ENCODE peak calls at places on chromosomes 5 and 9, in eight cellular contexts. G is cardiac fibroblast; P is A549; Q is heart right ventricle; V is tibial artery; W is body of pancreas; K is CD8-positive, alpha-beta T cell; H is left ventricle myocardium inferior. X is an unnamed sample.

GRCh38 chr9:134141906-134142305 is 6.0 kb downstream of the WDR5 start:
- DNase-seq in G (no peak), P (no peak), Q (no peak), V (no peak), W (no peak), K (no peak), H (no peak), X (no peak)

GRCh38 chr5:36688722-36689121 is 82.3 kb downstream of the SLC1A3 start:
- DNase-seq in G (no peak), P (peak), Q (no peak), V (no peak), W (no peak), K (no peak), H (no peak), X (no peak)

GRCh38 chr5:178690208-178690607 is 40.3 kb downstream of the ZNF354A start:
- DNase-seq in G (no peak), P (no peak), Q (no peak), V (no peak), W (no peak), K (no peak), H (no peak), X (no peak)

GRCh38 chr9:121013911-121014310 is 36.2 kb downstream of the C5 start:
- DNase-seq in G (no peak), P (no peak), Q (no peak), V (no peak), W (no peak), K (no peak), H (no peak), X (no peak)

GRCh38 chr9:77846957-77847574 is 184.5 kb downstream of the GNAQ start:
- DNase-seq in G (peak), P (no peak), Q (peak), V (peak), W (no peak), K (no peak), H (no peak), X (no peak)

GRCh38 chr5:122195784-122196394 is 66.5 kb downstream of the ZNF474 start:
- DNase-seq in G (peak), P (peak), Q (peak), V (no peak), W (no peak), K (no peak), H (no peak), X (no peak)

GRCh38 chr9:76886318-76886717 is 19.6 kb downstream of the PRUNE2 start:
- DNase-seq in G (no peak), P (no peak), Q (no peak), V (no peak), W (no peak), K (no peak), H (no peak), X (no peak)

GRCh38 chr5:55467862-55468551 is 66.8 kb downstream of the PLPP1 start:
- DNase-seq in G (no peak), P (no peak), Q (no peak), V (no peak), W (peak), K (no peak), H (no peak), X (no peak)

GRCh38 chr9:75892168-75892901 is 1.9 kb downstream of the PCSK5 start:
- DNase-seq in G (peak), P (peak), Q (peak), V (peak), W (peak), K (no peak), H (peak), X (no peak)

GRCh38 chr5:136638084-136638483 is 272.7 kb upstream of the TRPC7 start:
- DNase-seq in G (no peak), P (no peak), Q (no peak), V (no peak), W (no peak), K (no peak), H (no peak), X (no peak)

GRCh38 chr9:128104171-128104618 is 23.3 kb downstream of the PTGES2 start:
- DNase-seq in G (no peak), P (no peak), Q (no peak), V (no peak), W (peak), K (no peak), H (no peak), X (no peak)

DNA sequence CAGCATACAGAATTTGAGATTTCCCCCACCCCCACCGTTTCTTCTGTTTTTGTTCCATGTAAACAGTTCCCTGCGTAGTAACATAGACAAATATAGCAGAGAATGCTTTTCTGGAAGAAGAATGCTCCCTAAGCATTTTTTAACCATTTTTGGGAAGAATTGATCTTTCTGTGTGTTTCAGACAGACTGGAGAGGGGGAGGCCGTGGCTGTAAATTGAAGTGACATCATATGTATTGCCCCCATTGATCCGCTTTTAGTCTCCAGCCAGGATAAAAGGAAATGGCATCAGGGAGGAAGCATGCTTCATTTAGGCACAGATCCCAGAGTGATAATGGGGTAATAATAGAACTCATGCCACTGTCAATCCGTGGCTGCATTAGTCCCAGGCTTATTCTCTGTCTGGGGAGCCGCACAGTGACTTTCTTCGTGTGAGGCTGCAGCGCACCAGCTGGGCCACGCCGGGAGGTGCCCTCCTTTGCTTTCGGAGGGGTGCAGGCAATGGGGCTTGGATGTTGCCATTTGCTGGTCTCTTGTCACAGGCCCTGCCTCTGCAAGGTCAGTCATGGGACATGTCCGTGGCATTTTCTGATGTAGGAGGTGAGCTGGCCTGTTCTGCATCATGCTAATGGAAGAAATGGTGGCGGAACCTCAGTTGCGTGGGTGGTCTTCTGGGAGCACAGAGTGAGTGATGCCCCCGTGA is 261.5 kb downstream of the FANCC start:
- DNase-seq in G (peak), P (no peak), Q (peak), V (no peak), W (no peak), K (no peak), H (no peak), X (no peak)
- H3K4me3 ChIP-seq in G (peak), P (peak), Q (no peak), V (peak), W (no peak), K (no peak), H (peak), X (no peak)

GRCh38 chr5:95471447-95471846 is 80.3 kb downstream of the FAM81B start:
- DNase-seq in G (no peak), P (no peak), Q (no peak), V (no peak), W (no peak), K (no peak), H (no peak), X (no peak)

GRCh38 chr5:95471922-95472321 is 80.8 kb downstream of the FAM81B start:
- DNase-seq in G (peak), P (no peak), Q (no peak), V (no peak), W (no peak), K (no peak), H (no peak), X (no peak)
- TF ChIP-seq CTCF in G (no peak), P (no peak), Q (no peak), V (no peak), W (no peak), K (no peak), H (no peak), X (no peak)

GRCh38 chr5:149358818-149359217 is 972 bp downstream of the PCYOX1L start:
- DNase-seq in G (no peak), P (no peak), Q (no peak), V (no peak), W (no peak), K (no peak), H (no peak), X (no peak)
- H3K4me3 ChIP-seq in G (peak), P (peak), Q (no peak), V (peak), W (no peak), K (peak), H (peak), X (no peak)

GRCh38 chr9:98678244-98678842 is 30.4 kb downstream of the GABBR2 start:
- DNase-seq in G (no peak), P (peak), Q (no peak), V (no peak), W (no peak), K (no peak), H (no peak), X (no peak)
- TF ChIP-seq CTCF in G (peak), P (peak), Q (no peak), V (no peak), W (no peak), K (no peak), H (peak), X (no peak)

DNA sequence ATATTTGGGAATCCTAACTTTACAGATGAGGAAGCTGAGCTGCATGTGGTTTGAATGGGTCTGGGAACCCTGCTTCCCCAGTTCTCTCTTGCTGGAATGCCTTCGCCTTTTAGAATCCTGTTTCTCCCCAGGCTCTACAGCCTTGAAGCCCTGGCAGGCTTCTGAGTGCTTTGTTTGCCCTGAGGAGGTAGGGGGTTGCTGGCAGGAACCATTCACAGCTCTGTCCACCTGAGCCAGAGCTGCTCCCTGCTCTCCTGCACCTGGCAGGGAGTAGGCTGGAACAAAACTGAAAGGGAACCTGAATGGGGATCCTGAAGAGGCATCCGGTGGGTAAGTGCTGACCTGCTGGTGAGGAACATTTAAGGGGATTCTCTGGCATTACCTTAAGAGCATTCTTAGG is 33.0 kb downstream of the KIF4B start:
- DNase-seq in G (no peak), P (no peak), Q (no peak), V (no peak), W (peak), K (no peak), H (no peak), X (no peak)
- H3K4me3 ChIP-seq in G (no peak), P (no peak), Q (no peak), V (no peak), W (no peak), K (no peak), H (no peak), X (no peak)

GRCh38 chr5:43646997-43647396 is 44.0 kb downstream of the NNT start:
- DNase-seq in G (peak), P (no peak), Q (no peak), V (no peak), W (no peak), K (no peak), H (no peak), X (no peak)
- TF ChIP-seq CTCF in G (peak), P (no peak), Q (no peak), V (no peak), W (no peak), K (no peak), H (no peak), X (no peak)

DNA sequence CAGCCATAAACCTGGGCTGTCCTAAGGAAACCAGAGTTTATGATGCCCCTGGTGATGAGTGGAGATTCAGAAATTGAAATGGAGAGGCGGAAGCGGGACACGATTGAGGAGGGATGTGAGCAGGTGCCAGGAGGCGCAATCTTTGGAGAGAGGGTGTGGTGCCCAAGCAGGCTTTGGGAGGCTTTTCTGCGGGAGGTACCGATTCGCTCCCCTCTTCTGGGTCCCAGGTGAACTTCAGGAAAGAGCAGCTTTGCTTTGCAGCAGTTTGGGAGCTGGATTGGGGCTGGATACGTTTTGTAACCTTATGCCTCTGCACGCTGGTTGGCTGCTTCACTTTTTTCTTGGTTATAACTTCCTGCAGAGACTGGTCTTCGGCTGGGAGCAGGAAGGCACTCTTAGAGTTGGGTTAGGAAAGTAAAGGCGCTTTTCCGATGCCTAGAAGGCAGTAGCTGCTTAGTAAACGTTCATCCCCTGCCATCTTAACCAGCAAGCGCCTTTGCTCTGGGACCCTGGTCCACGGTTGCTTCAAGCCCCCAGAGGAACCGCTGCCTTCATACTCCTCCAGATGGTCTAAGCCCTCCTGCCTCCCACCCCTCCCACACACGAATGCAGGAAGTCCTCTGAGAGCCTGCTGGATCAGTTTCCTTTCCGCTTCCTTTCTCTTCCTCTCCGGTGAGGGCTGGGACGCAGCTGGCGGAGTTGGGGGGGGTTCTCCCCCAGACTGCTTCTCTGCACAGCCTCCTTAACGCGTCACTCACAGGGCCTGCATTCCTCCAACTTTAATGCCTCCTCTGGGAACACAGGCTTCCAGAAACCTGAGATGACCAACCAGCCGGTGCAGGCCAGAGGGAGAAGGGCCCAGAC is 15.2 kb upstream of the NEK6 start:
- DNase-seq in G (peak), P (no peak), Q (peak), V (peak), W (no peak), K (no peak), H (no peak), X (peak)
- H3K4me3 ChIP-seq in G (no peak), P (no peak), Q (no peak), V (peak), W (no peak), K (no peak), H (peak), X (no peak)

DNA sequence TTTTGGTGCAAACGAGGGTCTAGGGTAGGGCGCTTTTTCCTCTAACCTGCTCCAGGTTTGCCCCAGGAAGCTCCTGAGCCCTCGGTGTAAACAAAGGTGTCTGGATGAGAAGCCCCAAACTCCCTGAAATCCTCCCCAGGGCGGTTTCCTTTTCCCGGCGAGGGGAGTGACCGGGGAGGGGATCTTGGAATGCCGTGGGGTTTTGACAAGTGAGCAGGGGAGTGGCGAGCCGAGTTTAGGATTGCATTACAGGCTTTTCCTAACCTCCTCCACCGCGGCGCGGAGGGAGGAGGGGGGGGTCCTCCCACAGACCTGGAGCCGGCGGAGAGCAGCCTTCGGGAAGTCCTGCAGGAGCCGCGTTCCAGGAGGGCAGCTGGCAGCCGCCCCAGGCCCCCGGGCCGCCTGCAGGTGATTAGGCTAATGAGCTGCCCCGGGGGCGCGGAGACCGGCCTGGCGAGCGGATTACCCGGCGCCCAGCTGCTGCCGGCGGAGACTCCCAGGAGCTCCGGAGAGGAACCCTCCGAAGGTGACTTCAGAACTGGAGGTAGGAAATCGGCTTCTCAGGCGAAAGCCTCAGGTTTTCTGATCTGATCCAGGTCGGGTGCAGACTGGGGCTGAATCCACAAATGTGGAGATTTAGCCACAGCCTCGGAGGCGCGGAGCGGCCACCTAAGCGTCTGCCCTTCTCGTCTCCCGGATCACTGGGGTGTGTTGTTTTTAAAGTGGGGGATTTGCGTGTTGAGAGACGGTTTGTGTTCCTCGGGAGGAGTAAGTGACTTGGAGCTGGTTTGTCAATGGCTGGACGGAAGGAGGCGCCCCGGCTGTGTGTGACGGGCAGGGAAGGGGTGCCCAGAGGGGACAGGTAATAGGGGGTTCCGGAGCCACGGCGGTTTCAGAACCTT is 215.9 kb downstream of the PDZD2 start:
- DNase-seq in G (peak), P (peak), Q (peak), V (no peak), W (peak), K (no peak), H (peak), X (peak)
- TF ChIP-seq CTCF in G (peak), P (peak), Q (no peak), V (no peak), W (peak), K (no peak), H (no peak), X (no peak)

DNA sequence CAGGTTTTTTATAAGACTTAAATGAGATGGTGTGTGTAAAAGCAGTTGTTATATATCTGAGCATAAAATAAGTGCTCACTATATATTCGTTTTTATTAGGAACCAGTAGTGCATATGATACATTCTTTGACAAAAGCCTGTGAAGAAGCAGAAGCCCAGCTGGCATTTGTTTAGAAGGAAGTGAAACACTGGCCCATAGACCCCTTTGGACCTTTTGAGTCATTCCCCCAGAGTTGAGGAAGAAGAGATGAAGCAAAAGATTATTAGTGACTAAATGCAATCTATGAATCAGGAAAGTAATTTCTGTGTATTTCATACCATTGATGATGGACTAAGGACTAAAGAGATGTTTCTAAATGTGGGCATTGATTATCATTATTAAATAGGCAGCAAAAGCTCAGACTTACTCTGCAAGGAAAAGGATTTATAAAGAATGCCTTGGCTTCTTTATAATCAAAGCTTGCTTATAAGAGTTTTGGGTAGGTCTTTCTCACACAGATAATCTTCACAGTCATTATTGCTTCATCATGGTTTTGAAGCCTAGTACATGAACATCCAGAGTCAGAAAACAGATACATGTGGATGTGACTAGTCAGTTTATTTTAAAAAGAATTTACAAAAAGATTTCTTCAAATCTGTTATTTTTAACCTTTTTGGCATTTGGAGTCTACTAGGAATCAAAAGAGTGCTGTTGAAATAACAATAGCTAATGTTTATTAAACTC is 16.9 kb upstream of the FER start:
- DNase-seq in G (no peak), P (no peak), Q (peak), V (peak), W (no peak), K (no peak), H (no peak), X (no peak)
- H3K4me3 ChIP-seq in G (no peak), P (no peak), Q (no peak), V (no peak), W (no peak), K (no peak), H (no peak), X (no peak)

GRCh38 chr5:93874491-93874890 is 133.1 kb upstream of the POU5F2 start:
- DNase-seq in G (peak), P (no peak), Q (no peak), V (no peak), W (no peak), K (no peak), H (no peak), X (no peak)

GRCh38 chr5:93870649-93871048 is 129.2 kb upstream of the POU5F2 start:
- DNase-seq in G (no peak), P (no peak), Q (no peak), V (no peak), W (no peak), K (no peak), H (no peak), X (no peak)

GRCh38 chr5:93874080-93874479 is 132.7 kb upstream of the POU5F2 start:
- DNase-seq in G (peak), P (no peak), Q (no peak), V (no peak), W (no peak), K (no peak), H (no peak), X (no peak)

GRCh38 chr5:93873211-93873736 is 131.9 kb upstream of the POU5F2 start:
- DNase-seq in G (no peak), P (no peak), Q (no peak), V (no peak), W (no peak), K (no peak), H (no peak), X (no peak)

DNA sequence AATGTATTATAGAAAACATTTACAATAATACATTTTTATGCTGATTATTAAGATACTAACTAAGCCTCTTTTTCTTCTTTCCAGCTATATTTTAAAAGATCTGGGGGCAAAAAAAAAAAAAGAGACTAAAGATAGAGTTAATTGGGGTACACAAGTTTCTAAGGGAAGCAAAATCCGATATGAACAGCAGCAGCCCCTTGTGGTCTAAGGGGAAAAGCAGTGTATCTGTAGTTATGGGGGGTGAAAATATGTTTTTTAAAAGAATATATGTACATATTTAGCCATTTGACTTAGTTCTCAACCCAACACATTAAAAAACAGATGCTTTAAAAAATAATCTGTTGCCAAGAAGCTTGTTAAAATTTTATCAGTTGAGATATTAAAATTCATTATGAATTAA is 134.3 kb upstream of the POU5F2 start:
- DNase-seq in G (no peak), P (no peak), Q (no peak), V (no peak), W (no peak), K (no peak), H (no peak), X (no peak)
- TF ChIP-seq CTCF in G (peak), P (no peak), Q (no peak), V (no peak), W (no peak), K (no peak), H (no peak), X (no peak)